ENCODE peak calls at places on chromosomes 16 and 17, in seven cellular contexts. One of them, this sample, is unnamed.

GRCh38 chr16:84687715-84688114 is 12.1 kb upstream of the USP10 start:
- DNase-seq in HepG2: no peak
- DNase-seq in H1: no peak
- DNase-seq in K562: no peak
- DNase-seq in HCT116: no peak
- DNase-seq in GM12878: peak; percentile 76
- DNase-seq in SK-N-SH: no peak
- DNase-seq in this sample: no peak

GRCh38 chr17:45917081-45917480 is 22.7 kb downstream of the MAPT start:
- DNase-seq in SK-N-SH: no peak
- DNase-seq in HepG2: no peak
- DNase-seq in HCT116: no peak
- DNase-seq in GM12878: no peak
- DNase-seq in K562: no peak
- DNase-seq in H1: no peak
- DNase-seq in this sample: no peak

GRCh38 chr16:57358527-57359095 is at the start of gene CCL22:
- DNase-seq in K562: no peak
- DNase-seq in HCT116: no peak
- DNase-seq in H1: no peak
- DNase-seq in GM12878: peak; percentile 45
- DNase-seq in HepG2: no peak
- DNase-seq in SK-N-SH: no peak
- DNase-seq in this sample: no peak

GRCh38 chr17:60641810-60642220 is 35.8 kb upstream of the BCAS3 start:
- DNase-seq in K562: peak; percentile 71
- DNase-seq in GM12878: no peak
- DNase-seq in HepG2: peak; percentile 87
- DNase-seq in HCT116: peak; percentile 78
- DNase-seq in SK-N-SH: peak; percentile 75
- DNase-seq in H1: peak; percentile 15
- DNase-seq in this sample: peak; percentile 93

GRCh38 chr17:76524598-76525512 is 12.7 kb downstream of the CYGB start:
- DNase-seq in GM12878: no peak
- DNase-seq in HepG2: peak; percentile 72
- DNase-seq in H1: no peak
- DNase-seq in K562: no peak
- DNase-seq in SK-N-SH: no peak
- DNase-seq in HCT116: no peak
- DNase-seq in this sample: peak; percentile 77

GRCh38 chr17:31373150-31374082 is 18.1 kb upstream of the RAB11FIP4 start:
- DNase-seq in H1: no peak
- DNase-seq in GM12878: peak; percentile 31
- DNase-seq in HCT116: peak; percentile 8
- DNase-seq in HepG2: peak; percentile 42
- DNase-seq in SK-N-SH: no peak
- DNase-seq in K562: peak; percentile 49
- DNase-seq in this sample: no peak

GRCh38 chr17:81030726-81031570 is 4.0 kb upstream of the BAIAP2 start:
- DNase-seq in GM12878: no peak
- DNase-seq in HCT116: no peak
- DNase-seq in SK-N-SH: no peak
- DNase-seq in K562: no peak
- DNase-seq in HepG2: peak; percentile 40
- DNase-seq in H1: no peak
- DNase-seq in this sample: no peak

GRCh38 chr16:782766-783403 is 5.3 kb downstream of the RPUSD1 start:
- DNase-seq in HepG2: no peak
- DNase-seq in HCT116: no peak
- DNase-seq in GM12878: no peak
- DNase-seq in H1: no peak
- DNase-seq in SK-N-SH: peak; percentile 72
- DNase-seq in K562: no peak
- DNase-seq in this sample: no peak

GRCh38 chr17:17494499-17495447 is 1.4 kb downstream of the RASD1 start:
- DNase-seq in H1: no peak
- DNase-seq in HCT116: no peak
- DNase-seq in GM12878: no peak
- DNase-seq in SK-N-SH: no peak
- DNase-seq in K562: no peak
- DNase-seq in HepG2: no peak
- DNase-seq in this sample: no peak

GRCh38 chr16:54928421-54929089 is 2.1 kb upstream of the IRX5 start:
- DNase-seq in HepG2: no peak
- DNase-seq in K562: peak; percentile 70
- DNase-seq in H1: no peak
- DNase-seq in HCT116: no peak
- DNase-seq in GM12878: no peak
- DNase-seq in SK-N-SH: peak; percentile 80
- DNase-seq in this sample: peak; percentile 93

GRCh38 chr16:54926166-54926838 is 4.4 kb upstream of the IRX5 start:
- DNase-seq in HCT116: no peak
- DNase-seq in SK-N-SH: no peak
- DNase-seq in GM12878: no peak
- DNase-seq in HepG2: no peak
- DNase-seq in K562: no peak
- DNase-seq in H1: no peak
- DNase-seq in this sample: no peak

GRCh38 chr16:54929090-54930033 is 1.3 kb upstream of the IRX5 start:
- DNase-seq in K562: peak; percentile 91
- DNase-seq in SK-N-SH: peak; percentile 92
- DNase-seq in H1: peak; percentile 97
- DNase-seq in HepG2: no peak
- DNase-seq in GM12878: peak; percentile 60
- DNase-seq in HCT116: peak; percentile 87
- DNase-seq in this sample: peak; percentile 99

GRCh38 chr16:54927125-54928015 is 3.3 kb upstream of the IRX5 start:
- DNase-seq in K562: peak; percentile 22
- DNase-seq in HepG2: no peak
- DNase-seq in SK-N-SH: no peak
- DNase-seq in HCT116: no peak
- DNase-seq in H1: no peak
- DNase-seq in GM12878: no peak
- DNase-seq in this sample: no peak

GRCh38 chr16:54928016-54928356 is 2.7 kb upstream of the IRX5 start:
- DNase-seq in SK-N-SH: no peak
- DNase-seq in K562: no peak
- DNase-seq in H1: no peak
- DNase-seq in HepG2: no peak
- DNase-seq in GM12878: no peak
- DNase-seq in HCT116: no peak
- DNase-seq in this sample: peak; percentile 69
- TF ChIP-seq JUND in SK-N-SH: no peak
- TF ChIP-seq JUND in K562: no peak
- TF ChIP-seq JUND in H1: no peak
- TF ChIP-seq JUND in HepG2: no peak
- TF ChIP-seq JUND in GM12878: no peak
- TF ChIP-seq JUND in HCT116: no peak
- TF ChIP-seq JUND in this sample: no peak

GRCh38 chr17:49456172-49456965 is 38.7 kb upstream of the NGFR start:
- DNase-seq in H1: no peak
- DNase-seq in HCT116: no peak
- DNase-seq in HepG2: no peak
- DNase-seq in SK-N-SH: no peak
- DNase-seq in GM12878: no peak
- DNase-seq in K562: no peak
- DNase-seq in this sample: no peak
- TF ChIP-seq JUND in H1: no peak
- TF ChIP-seq JUND in HCT116: no peak
- TF ChIP-seq JUND in HepG2: no peak
- TF ChIP-seq JUND in SK-N-SH: no peak
- TF ChIP-seq JUND in GM12878: no peak
- TF ChIP-seq JUND in K562: no peak
- TF ChIP-seq JUND in this sample: no peak

GRCh38 chr17:9991351-9991750 is 86.3 kb upstream of the RCVRN start:
- DNase-seq in SK-N-SH: no peak
- DNase-seq in H1: no peak
- DNase-seq in GM12878: no peak
- DNase-seq in K562: no peak
- DNase-seq in HCT116: no peak
- DNase-seq in HepG2: no peak
- DNase-seq in this sample: no peak
- TF ChIP-seq JUND in SK-N-SH: no peak
- TF ChIP-seq JUND in H1: no peak
- TF ChIP-seq JUND in GM12878: no peak
- TF ChIP-seq JUND in K562: no peak
- TF ChIP-seq JUND in HCT116: no peak
- TF ChIP-seq JUND in HepG2: no peak
- TF ChIP-seq JUND in this sample: no peak

DNA sequence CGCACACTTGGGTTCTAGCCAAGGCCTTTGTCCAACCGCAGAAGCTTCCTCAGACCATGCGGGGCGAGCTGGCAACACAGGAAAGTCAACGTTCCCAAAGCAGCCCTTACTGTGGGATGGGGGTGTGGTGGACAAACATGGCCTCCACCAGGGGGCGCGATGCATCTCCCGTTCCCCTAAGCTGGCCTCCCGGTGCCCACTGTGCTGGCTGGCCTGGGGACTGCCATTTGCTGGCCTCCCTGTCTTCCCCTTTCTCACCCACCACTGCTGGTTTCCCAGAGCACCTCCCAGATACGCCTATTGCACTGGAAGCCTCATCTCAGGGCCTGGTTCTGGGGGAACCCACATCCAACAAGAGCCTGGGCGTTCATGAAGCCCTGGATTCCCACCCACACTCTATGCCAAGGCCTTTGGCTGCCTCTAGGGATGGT is 145.3 kb downstream of the IRF8 start:
- DNase-seq in SK-N-SH: peak; percentile 71
- DNase-seq in H1: peak; percentile 46
- DNase-seq in HCT116: peak; percentile 57
- DNase-seq in K562: peak; percentile 78
- DNase-seq in HepG2: peak; percentile 23
- DNase-seq in GM12878: no peak
- DNase-seq in this sample: peak; percentile 67
- TF ChIP-seq JUND in SK-N-SH: no peak
- TF ChIP-seq JUND in H1: no peak
- TF ChIP-seq JUND in HCT116: no peak
- TF ChIP-seq JUND in K562: no peak
- TF ChIP-seq JUND in HepG2: no peak
- TF ChIP-seq JUND in GM12878: no peak
- TF ChIP-seq JUND in this sample: no peak

GRCh38 chr16:81575307-81575706 is 130.7 kb downstream of the CMIP start:
- DNase-seq in GM12878: no peak
- DNase-seq in HepG2: peak; percentile 73
- DNase-seq in SK-N-SH: no peak
- DNase-seq in HCT116: no peak
- DNase-seq in H1: no peak
- DNase-seq in K562: no peak
- DNase-seq in this sample: no peak
- TF ChIP-seq JUND in GM12878: no peak
- TF ChIP-seq JUND in HepG2: no peak
- TF ChIP-seq JUND in SK-N-SH: no peak
- TF ChIP-seq JUND in HCT116: no peak
- TF ChIP-seq JUND in H1: no peak
- TF ChIP-seq JUND in K562: no peak
- TF ChIP-seq JUND in this sample: no peak

GRCh38 chr17:1789936-1790335 is 28.1 kb downstream of the SERPINF1 start:
- DNase-seq in HCT116: no peak
- DNase-seq in SK-N-SH: no peak
- DNase-seq in K562: no peak
- DNase-seq in HepG2: no peak
- DNase-seq in H1: no peak
- DNase-seq in GM12878: no peak
- DNase-seq in this sample: no peak

GRCh38 chr17:1797323-1797722 is 32.4 kb downstream of the SMYD4 start:
- DNase-seq in HepG2: no peak
- DNase-seq in H1: no peak
- DNase-seq in K562: peak; percentile 23
- DNase-seq in SK-N-SH: no peak
- DNase-seq in HCT116: no peak
- DNase-seq in GM12878: no peak
- DNase-seq in this sample: no peak

GRCh38 chr17:1792495-1793446 is 30.9 kb downstream of the SERPINF1 start:
- DNase-seq in HepG2: no peak
- DNase-seq in K562: no peak
- DNase-seq in GM12878: no peak
- DNase-seq in HCT116: no peak
- DNase-seq in H1: no peak
- DNase-seq in SK-N-SH: peak; percentile 77
- DNase-seq in this sample: no peak

GRCh38 chr17:1796800-1797199 is 32.9 kb downstream of the SMYD4 start:
- DNase-seq in HCT116: no peak
- DNase-seq in GM12878: no peak
- DNase-seq in SK-N-SH: no peak
- DNase-seq in K562: no peak
- DNase-seq in H1: no peak
- DNase-seq in HepG2: no peak
- DNase-seq in this sample: no peak

GRCh38 chr17:1793447-1793806 is 31.6 kb downstream of the SERPINF1 start:
- DNase-seq in GM12878: no peak
- DNase-seq in HCT116: no peak
- DNase-seq in HepG2: no peak
- DNase-seq in SK-N-SH: no peak
- DNase-seq in K562: no peak
- DNase-seq in H1: no peak
- DNase-seq in this sample: no peak
- TF ChIP-seq JUND in GM12878: no peak
- TF ChIP-seq JUND in HCT116: no peak
- TF ChIP-seq JUND in HepG2: no peak
- TF ChIP-seq JUND in SK-N-SH: no peak
- TF ChIP-seq JUND in K562: peak; percentile 11
- TF ChIP-seq JUND in H1: no peak
- TF ChIP-seq JUND in this sample: no peak

DNA sequence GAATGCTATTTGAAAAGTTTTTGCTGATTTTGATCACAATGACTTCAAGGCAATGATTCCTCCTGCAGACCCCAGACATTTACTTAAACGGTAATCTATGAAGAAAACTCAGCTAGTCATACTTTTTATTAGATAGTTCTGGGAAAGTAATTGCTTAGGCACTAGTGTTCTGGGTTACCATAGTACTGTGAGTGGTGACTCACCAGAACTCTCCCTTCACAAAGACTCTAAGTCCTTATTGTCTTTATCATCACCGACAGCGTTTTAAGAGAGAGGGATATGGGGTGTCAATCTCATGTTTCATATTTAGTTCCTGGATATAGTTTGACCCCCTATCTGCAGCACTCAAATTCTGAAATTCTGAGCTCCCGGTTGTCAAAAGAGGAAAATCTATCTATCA is 43.0 kb upstream of the CDH8 start:
- DNase-seq in SK-N-SH: no peak
- DNase-seq in K562: no peak
- DNase-seq in HCT116: no peak
- DNase-seq in GM12878: no peak
- DNase-seq in HepG2: no peak
- DNase-seq in H1: no peak
- DNase-seq in this sample: no peak
- TF ChIP-seq JUND in SK-N-SH: no peak
- TF ChIP-seq JUND in K562: no peak
- TF ChIP-seq JUND in HCT116: no peak
- TF ChIP-seq JUND in GM12878: no peak
- TF ChIP-seq JUND in HepG2: no peak
- TF ChIP-seq JUND in H1: no peak
- TF ChIP-seq JUND in this sample: no peak

DNA sequence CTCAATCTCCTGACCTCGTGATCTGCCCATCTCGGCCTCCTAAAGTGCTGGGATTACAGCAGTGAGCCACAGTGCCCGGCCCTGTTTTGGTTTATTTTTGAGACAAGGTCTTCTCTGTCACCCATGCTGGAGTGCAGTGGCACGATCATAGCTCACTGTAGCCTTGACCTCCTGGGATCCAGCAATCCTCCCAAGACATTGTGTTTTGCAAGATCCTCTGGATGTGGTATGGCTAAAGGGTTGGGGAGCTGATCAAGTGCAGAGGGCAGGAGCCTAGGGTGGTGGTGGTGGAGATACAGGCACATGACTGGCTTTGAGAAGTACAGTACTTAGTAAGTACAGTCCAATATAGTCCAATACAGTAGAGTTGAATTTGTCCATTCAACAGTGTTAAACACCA is 16.6 kb upstream of the TNS4 start:
- DNase-seq in GM12878: no peak
- DNase-seq in K562: no peak
- DNase-seq in SK-N-SH: no peak
- DNase-seq in HCT116: no peak
- DNase-seq in H1: no peak
- DNase-seq in HepG2: no peak
- DNase-seq in this sample: no peak
- TF ChIP-seq JUND in GM12878: no peak
- TF ChIP-seq JUND in K562: no peak
- TF ChIP-seq JUND in SK-N-SH: no peak
- TF ChIP-seq JUND in HCT116: no peak
- TF ChIP-seq JUND in H1: no peak
- TF ChIP-seq JUND in HepG2: no peak
- TF ChIP-seq JUND in this sample: no peak

This sample was measured in T47D.